ENCODE peak calls at places on chromosome 22, in five cellular contexts. G, I, O, C and P are unnamed samples.

GRCh38 chr22:44549701-44550100 is 51.7 kb upstream of the RTL6 start:
- DNase-seq in G (no peak), I (no peak), O (no peak), C (no peak), P (no peak)

GRCh38 chr22:17890245-17890671 is 116.0 kb upstream of the BID start:
- DNase-seq in G (no peak), I (no peak), O (no peak), C (no peak), P (no peak)

GRCh38 chr22:38202437-38203089 is 769 bp downstream of the MAFF start:
- DNase-seq in G (peak; percentile 92), I (peak; percentile 97), O (peak; percentile 65), C (peak; percentile 77), P (peak; percentile 64)

GRCh38 chr22:33005476-33005875 is 52.7 kb downstream of the SYN3 start:
- DNase-seq in G (no peak), I (no peak), O (no peak), C (no peak), P (no peak)

GRCh38 chr22:25060522-25061071 is 108.1 kb downstream of the KIAA1671 start:
- DNase-seq in G (no peak), I (no peak), O (peak; percentile 13), C (no peak), P (no peak)

GRCh38 chr22:37263966-37264887 is 18.1 kb upstream of the CYTH4 start:
- DNase-seq in G (peak; percentile 33), I (no peak), O (no peak), C (no peak), P (no peak)

GRCh38 chr22:26711205-26711958 is 54.0 kb downstream of the MIAT start:
- DNase-seq in G (no peak), I (no peak), O (peak; percentile 27), C (no peak), P (no peak)

GRCh38 chr22:37100589-37101127 is 8.9 kb downstream of the TMPRSS6 start:
- DNase-seq in G (no peak), I (no peak), O (no peak), C (no peak), P (no peak)

GRCh38 chr22:40213478-40213877 is 35.8 kb downstream of the TNRC6B start:
- DNase-seq in G (no peak), I (no peak), O (no peak), C (no peak), P (no peak)

GRCh38 chr22:33922268-33922667 is 2.0 kb upstream of the LARGE1 start:
- DNase-seq in G (peak; percentile 47), I (peak; percentile 80), O (no peak), C (peak; percentile 15), P (peak; percentile 16)

GRCh38 chr22:33780761-33781160 is 139.5 kb downstream of the LARGE1 start:
- DNase-seq in G (no peak), I (no peak), O (no peak), C (peak; percentile 27), P (no peak)

GRCh38 chr22:16829985-16830384 is 4.8 kb upstream of the XKR3 start:
- DNase-seq in G (no peak), I (no peak), O (no peak), C (no peak), P (no peak)

GRCh38 chr22:25120761-25121212 is 78.9 kb upstream of the CRYBB3 start:
- DNase-seq in G (no peak), I (no peak), O (no peak), C (peak; percentile 50), P (no peak)

GRCh38 chr22:38455530-38456271 is 702 bp upstream of the KCNJ4 start:
- DNase-seq in G (no peak), I (no peak), O (no peak), C (no peak), P (peak; percentile 42)

GRCh38 chr22:49954991-49955580 is 5.5 kb upstream of the PIM3 start:
- DNase-seq in G (peak; percentile 37), I (peak; percentile 53), O (no peak), C (peak; percentile 61), P (no peak)
- H3K4me1 ChIP-seq in G (no peaks in the 10 kb centered on the region), I (peaks cover 27% of the 10 kb centered on the region), O (peaks cover 7% of the 10 kb centered on the region), C (peaks cover 62% of the 10 kb centered on the region), P (peaks cover 43% of the 10 kb centered on the region)

DNA sequence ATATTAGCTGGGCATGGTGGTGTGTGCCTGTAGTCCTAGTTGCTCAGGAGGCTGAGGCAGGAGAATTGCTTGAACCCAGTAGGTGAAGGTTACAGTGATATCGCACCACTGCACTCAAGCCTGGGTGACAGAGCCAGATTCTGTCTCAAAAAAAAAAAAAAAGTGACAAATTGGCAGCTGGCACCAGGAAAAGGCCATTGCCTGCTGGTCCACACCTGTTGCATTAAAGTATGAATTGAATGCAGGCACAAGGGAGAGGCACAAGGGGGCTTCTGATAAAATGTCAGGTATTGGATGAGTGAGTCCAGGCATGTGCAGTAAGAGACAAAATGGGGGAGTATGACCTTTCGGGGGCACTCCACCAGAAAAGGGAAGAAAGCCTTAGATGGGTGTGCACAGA is 28.2 kb downstream of the ZNF70 start:
- DNase-seq in G (no peak), I (no peak), O (no peak), C (no peak), P (no peak)
- H3K27ac ChIP-seq in G (no peak overlapping the region), I (no peak overlapping the region), O (no peak overlapping the region), C (no peak overlapping the region), P (no peak overlapping the region)

GRCh38 chr22:46732513-46732912 is 5.5 kb downstream of the CERK start:
- DNase-seq in G (peak; percentile 45), I (no peak), O (no peak), C (no peak), P (no peak)
- H3K4me1 ChIP-seq in G (no peaks in the 10 kb centered on the region), I (peaks cover 52% of the 10 kb centered on the region), O (peaks cover 52% of the 10 kb centered on the region), C (peaks cover 58% of the 10 kb centered on the region), P (peaks cover 7% of the 10 kb centered on the region)

GRCh38 chr22:42167066-42167465 is 36.5 kb upstream of the CYP2D6 start:
- DNase-seq in G (no peak), I (no peak), O (no peak), C (no peak), P (no peak)

GRCh38 chr22:42171417-42171816 is 40.8 kb upstream of the CYP2D6 start:
- DNase-seq in G (no peak), I (no peak), O (no peak), C (no peak), P (no peak)

GRCh38 chr22:42170946-42171345 is 40.3 kb upstream of the CYP2D6 start:
- DNase-seq in G (no peak), I (no peak), O (no peak), C (no peak), P (no peak)

GRCh38 chr22:42169055-42169469 is 38.5 kb upstream of the CYP2D6 start:
- DNase-seq in G (peak; percentile 70), I (peak; percentile 78), O (peak; percentile 68), C (peak; percentile 43), P (peak; percentile 56)

GRCh38 chr22:42168476-42168875 is 37.9 kb upstream of the CYP2D6 start:
- DNase-seq in G (no peak), I (no peak), O (no peak), C (no peak), P (no peak)
- H3K27ac ChIP-seq in G (no peak overlapping the region), I (no peak overlapping the region), O (no peak overlapping the region), C (no peak overlapping the region), P (no peak overlapping the region)

GRCh38 chr22:31631381-31631780 is 30.6 kb downstream of the PISD start:
- DNase-seq in G (no peak), I (no peak), O (no peak), C (no peak), P (no peak)

GRCh38 chr22:31630331-31631329 is 31.4 kb downstream of the PISD start:
- DNase-seq in G (peak; percentile 91), I (peak; percentile 88), O (peak; percentile 89), C (peak; percentile 75), P (peak; percentile 78)

GRCh38 chr22:31628969-31629723 is 32.9 kb downstream of the PISD start:
- DNase-seq in G (no peak), I (no peak), O (no peak), C (no peak), P (no peak)

GRCh38 chr22:31628362-31628761 is 33.7 kb downstream of the PISD start:
- DNase-seq in G (no peak), I (no peak), O (no peak), C (no peak), P (no peak)

GRCh38 chr22:31629741-31630184 is 32.3 kb downstream of the PISD start:
- DNase-seq in G (no peak), I (no peak), O (no peak), C (no peak), P (no peak)
- H3K4me1 ChIP-seq in G (no peaks in the 10 kb centered on the region), I (peaks cover 62% of the 10 kb centered on the region), O (peaks cover 39% of the 10 kb centered on the region), C (peaks cover 22% of the 10 kb centered on the region), P (peaks cover 31% of the 10 kb centered on the region)

GRCh38 chr22:42773161-42773560 is 52.5 kb upstream of the A4GALT start:
- DNase-seq in G (no peak), I (no peak), O (no peak), C (no peak), P (no peak)
- H3K27ac ChIP-seq in G (no peak overlapping the region), I (no peak overlapping the region), O (no peak overlapping the region), C (no peak overlapping the region), P (no peak overlapping the region)

GRCh38 chr22:46002757-46003270 is 25.9 kb upstream of the WNT7B start:
- DNase-seq in G (no peak), I (peak; percentile 64), O (no peak), C (no peak), P (peak; percentile 53)
- H3K4me1 ChIP-seq in G (no peaks in the 10 kb centered on the region), I (peaks cover 39% of the 10 kb centered on the region), O (peaks cover 8% of the 10 kb centered on the region), C (peaks cover 19% of the 10 kb centered on the region), P (peaks cover 21% of the 10 kb centered on the region)

DNA sequence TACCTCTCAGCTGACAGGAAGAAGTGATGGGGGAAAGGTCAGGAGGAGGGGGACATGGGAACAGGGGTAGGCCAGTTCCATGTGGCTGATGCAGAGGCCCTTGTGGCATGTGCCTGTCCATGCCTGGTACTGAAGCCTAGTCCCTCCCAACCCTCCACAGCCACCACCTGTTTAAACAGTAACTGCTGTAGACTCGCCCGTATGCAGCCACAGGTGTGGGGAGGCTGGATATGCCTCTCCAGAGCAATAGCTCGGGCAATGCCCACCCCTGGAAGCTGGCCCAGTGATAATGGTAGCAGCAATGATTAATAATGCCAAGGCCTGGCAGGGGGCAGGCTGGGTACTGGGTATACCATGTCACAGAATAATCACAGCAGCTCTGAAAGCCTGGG is 2.3 kb downstream of the SMTN start:
- DNase-seq in G (peak; percentile 54), I (no peak), O (no peak), C (peak; percentile 92), P (no peak)
- H3K27ac ChIP-seq in G (peak overlapping the region; percentile 85), I (peak overlapping the region; percentile 98), O (no peak overlapping the region), C (peak overlapping the region; percentile 89), P (no peak overlapping the region)

DNA sequence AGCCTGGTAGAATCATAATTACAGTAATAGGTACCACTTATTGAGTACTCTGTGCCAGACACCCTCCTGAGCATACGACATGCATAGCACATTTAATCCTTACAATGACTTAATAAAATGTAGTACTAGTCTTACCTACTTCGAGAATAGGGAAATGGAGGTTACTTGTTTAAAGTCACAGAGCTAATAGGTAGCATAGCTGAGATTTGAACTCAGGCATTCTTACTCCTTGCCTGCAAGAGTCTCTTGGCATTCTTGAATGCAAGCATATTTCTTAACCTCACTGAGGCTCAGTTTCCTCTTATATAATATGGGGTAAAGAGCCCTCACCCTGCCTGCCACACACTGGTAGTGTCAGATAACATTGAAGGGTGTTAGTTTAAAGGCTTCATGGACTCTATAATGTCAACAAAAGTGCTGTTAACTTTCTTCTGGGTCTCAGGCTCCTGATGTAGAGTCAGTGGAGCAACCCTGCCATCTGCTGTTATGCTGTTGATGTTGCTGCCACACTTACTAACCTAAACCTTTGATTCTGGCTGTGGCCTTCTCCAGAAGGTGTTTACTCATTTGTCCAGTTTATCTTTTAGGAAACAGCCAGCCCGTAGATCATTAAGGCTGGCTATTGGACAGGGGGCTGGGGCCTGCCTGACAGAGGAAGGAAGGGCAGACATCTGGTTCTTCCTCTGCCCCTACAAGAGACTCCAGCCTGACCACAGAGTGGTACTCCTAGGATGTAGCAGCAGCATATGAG is 18.9 kb downstream of the LIMK2 start:
- DNase-seq in G (no peak), I (no peak), O (peak; percentile 32), C (peak; percentile 62), P (peak; percentile 68)
- H3K4me1 ChIP-seq in G (no peaks in the 10 kb centered on the region), I (peaks cover 31% of the 10 kb centered on the region), O (peaks cover 31% of the 10 kb centered on the region), C (peaks cover 46% of the 10 kb centered on the region), P (peaks cover 17% of the 10 kb centered on the region)

GRCh38 chr22:23909258-23909898 is 15.2 kb downstream of the MIF start:
- DNase-seq in G (no peak), I (no peak), O (no peak), C (no peak), P (no peak)
- H3K27ac ChIP-seq in G (no peak overlapping the region), I (no peak overlapping the region), O (no peak overlapping the region), C (peak overlapping the region; percentile 50), P (no peak overlapping the region)